ENCODE peak calls at places on chromosomes 13 and 19, in nine cellular contexts. Q, G, C, A, E, F, R, O and W are unnamed samples.

GRCh38 chr19:10761443-10762242 is 43.8 kb downstream of the DNM2 start:
- DNase-seq in Q (peak), G (no peak), C (no peak), A (no peak), E (no peak), F (no peak), R (no peak), O (no peak), W (no peak)

GRCh38 chr13:35630551-35631275 is 154.2 kb upstream of the MAB21L1 start:
- DNase-seq in Q (no peak), G (no peak), C (no peak), A (no peak), E (no peak), F (peak), R (peak), O (peak), W (peak)

GRCh38 chr13:43784491-43784890 is 2.3 kb downstream of the ENOX1 start:
- DNase-seq in Q (no peak), G (no peak), C (no peak), A (no peak), E (no peak), F (no peak), R (no peak), O (no peak), W (no peak)

GRCh38 chr13:97780486-97780885 is 173.0 kb upstream of the IPO5 start:
- DNase-seq in Q (no peak), G (no peak), C (no peak), A (no peak), E (no peak), F (no peak), R (no peak), O (no peak), W (no peak)

GRCh38 chr13:94901070-94901469 is 188.7 kb upstream of the SOX21 start:
- DNase-seq in Q (no peak), G (no peak), C (no peak), A (no peak), E (no peak), F (no peak), R (no peak), O (no peak), W (no peak)

GRCh38 chr19:37537391-37537947 is 30.7 kb downstream of the ZNF793 start:
- DNase-seq in Q (no peak), G (no peak), C (no peak), A (no peak), E (no peak), F (no peak), R (no peak), O (no peak), W (no peak)

GRCh38 chr13:107881362-107881761 is 334.0 kb downstream of the LIG4 start:
- DNase-seq in Q (no peak), G (no peak), C (no peak), A (no peak), E (no peak), F (no peak), R (no peak), O (no peak), W (no peak)

GRCh38 chr19:10769533-10770491 is 51.9 kb downstream of the DNM2 start:
- DNase-seq in Q (peak), G (no peak), C (peak), A (peak), E (no peak), F (peak), R (no peak), O (no peak), W (no peak)

GRCh38 chr19:12721656-12722565 is 1.8 kb downstream of the TNPO2 start:
- DNase-seq in Q (peak), G (no peak), C (peak), A (peak), E (no peak), F (no peak), R (peak), O (peak), W (peak)

GRCh38 chr13:114087430-114087829 is 45.0 kb downstream of the RASA3 start:
- DNase-seq in Q (peak), G (no peak), C (no peak), A (no peak), E (no peak), F (no peak), R (no peak), O (no peak), W (no peak)

GRCh38 chr19:40747536-40747935 is 2.7 kb downstream of the ACTMAP start:
- DNase-seq in Q (no peak), G (no peak), C (no peak), A (no peak), E (no peak), F (no peak), R (no peak), O (no peak), W (no peak)

GRCh38 chr13:44713793-44714469 is 137.8 kb upstream of the TSC22D1 start:
- DNase-seq in Q (no peak), G (peak), C (no peak), A (no peak), E (peak), F (peak), R (no peak), O (no peak), W (peak)

GRCh38 chr19:38741670-38742069 is 2.6 kb downstream of the CAPN12 start:
- DNase-seq in Q (no peak), G (no peak), C (no peak), A (no peak), E (no peak), F (no peak), R (no peak), O (no peak), W (no peak)

GRCh38 chr19:48990400-48990799 is 2.7 kb downstream of the GYS1 start:
- DNase-seq in Q (no peak), G (no peak), C (no peak), A (no peak), E (no peak), F (no peak), R (no peak), O (no peak), W (no peak)

GRCh38 chr13:55483626-55484158 is 1657.0 kb upstream of the PRR20A start:
- DNase-seq in Q (no peak), G (no peak), C (no peak), A (no peak), E (no peak), F (no peak), R (no peak), O (no peak), W (no peak)

GRCh38 chr19:37987356-37988332 is 80.6 kb downstream of the SIPA1L3 start:
- DNase-seq in Q (no peak), G (no peak), C (no peak), A (no peak), E (no peak), F (no peak), R (peak), O (no peak), W (no peak)

GRCh38 chr19:18113827-18114226 is 16.2 kb downstream of the MAST3 start:
- DNase-seq in Q (no peak), G (no peak), C (no peak), A (no peak), E (no peak), F (no peak), R (no peak), O (no peak), W (no peak)

GRCh38 chr19:18114483-18114882 is 16.9 kb downstream of the MAST3 start:
- DNase-seq in Q (no peak), G (no peak), C (no peak), A (no peak), E (no peak), F (no peak), R (no peak), O (no peak), W (no peak)

GRCh38 chr19:18109731-18110671 is 12.4 kb downstream of the MAST3 start:
- DNase-seq in Q (peak), G (no peak), C (peak), A (peak), E (no peak), F (no peak), R (peak), O (no peak), W (no peak)

GRCh38 chr19:18110833-18111232 is 13.3 kb downstream of the MAST3 start:
- DNase-seq in Q (peak), G (no peak), C (peak), A (no peak), E (no peak), F (no peak), R (no peak), O (no peak), W (no peak)

DNA sequence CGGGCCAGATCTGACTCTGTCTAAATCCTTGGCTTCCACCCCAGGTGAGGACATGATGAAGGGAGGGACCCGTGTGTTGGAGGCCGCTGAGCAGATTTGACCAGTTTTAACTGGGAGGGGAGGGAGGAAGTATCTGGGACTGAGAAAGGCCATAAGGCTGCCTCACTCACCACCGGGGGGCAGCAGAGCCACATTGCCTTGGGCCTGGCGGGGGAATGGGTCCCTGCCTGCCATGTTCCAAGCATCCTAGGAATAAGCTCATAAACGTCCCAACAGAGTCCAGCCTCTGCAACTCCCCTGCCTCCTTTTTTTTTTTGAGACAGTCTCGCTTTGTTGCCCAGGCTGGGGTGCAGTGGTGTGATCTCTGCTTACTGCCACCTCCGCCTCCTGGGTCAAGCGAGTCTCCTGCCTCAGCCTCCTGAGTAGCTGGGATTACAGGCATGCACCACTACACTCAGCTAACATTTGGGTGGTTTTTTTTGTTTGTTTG is 15.5 kb downstream of the MAST3 start:
- DNase-seq in Q (peak), G (no peak), C (peak), A (peak), E (peak), F (peak), R (peak), O (peak), W (no peak)
- H3K4me3 ChIP-seq in Q (no peak), G (no peak), C (no peak), A (no peak), E (no peak), F (no peak), R (no peak), O (no peak), W (no peak)

GRCh38 chr13:60369242-60369641 is 27.8 kb upstream of the TDRD3 start:
- DNase-seq in Q (no peak), G (no peak), C (no peak), A (no peak), E (no peak), F (no peak), R (no peak), O (no peak), W (no peak)
- TF ChIP-seq CTCF in Q (no peak), G (no peak), C (no peak), A (peak), E (no peak), F (peak), R (no peak), O (no peak), W (peak)

DNA sequence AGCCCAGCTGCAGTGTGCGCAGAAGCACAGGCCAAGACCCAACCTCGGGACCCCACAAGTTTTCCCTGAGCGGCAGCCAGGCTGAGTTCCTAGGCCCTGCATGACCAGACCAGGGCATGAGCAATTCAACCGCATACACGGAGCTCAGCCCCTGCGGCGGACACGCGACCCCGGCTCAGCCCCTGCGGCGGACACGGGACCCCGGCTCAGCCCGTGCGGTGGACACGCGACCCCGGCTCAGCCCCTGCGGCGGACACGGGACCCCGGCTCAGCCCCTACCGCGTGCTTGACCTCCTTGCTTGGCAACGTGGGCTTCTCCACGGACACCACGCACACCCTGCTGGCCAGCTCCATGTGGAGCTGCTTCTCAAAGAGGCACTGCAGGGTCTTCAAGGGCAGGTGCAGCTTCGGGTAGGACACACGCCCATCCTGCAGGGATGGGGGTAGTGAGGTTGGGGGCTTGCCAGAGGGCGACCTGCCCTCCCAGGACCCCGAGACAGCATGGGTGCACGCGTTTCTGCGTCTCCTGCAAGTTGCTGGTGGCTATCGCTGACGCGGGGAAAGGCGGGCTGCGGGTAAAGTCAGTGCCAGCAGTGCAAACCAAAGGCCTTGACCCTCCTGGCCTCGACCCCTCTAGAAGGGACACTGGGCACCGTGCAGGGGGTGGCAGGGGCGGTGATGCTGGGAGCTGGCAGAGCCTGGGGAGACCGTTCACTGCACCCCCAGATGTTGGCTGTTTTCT is 10.0 kb downstream of the POLRMT start:
- DNase-seq in Q (no peak), G (no peak), C (no peak), A (no peak), E (no peak), F (no peak), R (no peak), O (no peak), W (no peak)
- H3K4me3 ChIP-seq in Q (no peak), G (no peak), C (no peak), A (no peak), E (no peak), F (no peak), R (no peak), O (no peak), W (no peak)

GRCh38 chr13:39552233-39552632 is 50.8 kb downstream of the LHFPL6 start:
- DNase-seq in Q (no peak), G (no peak), C (no peak), A (no peak), E (no peak), F (no peak), R (no peak), O (no peak), W (no peak)
- TF ChIP-seq CTCF in Q (no peak), G (no peak), C (no peak), A (no peak), E (no peak), F (no peak), R (no peak), O (no peak), W (no peak)

GRCh38 chr13:37646531-37646930 is 48.0 kb upstream of the POSTN start:
- DNase-seq in Q (no peak), G (no peak), C (no peak), A (no peak), E (no peak), F (no peak), R (no peak), O (no peak), W (no peak)
- H3K4me3 ChIP-seq in Q (no peak), G (no peak), C (no peak), A (no peak), E (no peak), F (no peak), R (no peak), O (no peak), W (no peak)

GRCh38 chr13:89061821-89062220 is 1390.7 kb downstream of the SLITRK5 start:
- DNase-seq in Q (no peak), G (no peak), C (peak), A (no peak), E (no peak), F (no peak), R (no peak), O (no peak), W (no peak)

DNA sequence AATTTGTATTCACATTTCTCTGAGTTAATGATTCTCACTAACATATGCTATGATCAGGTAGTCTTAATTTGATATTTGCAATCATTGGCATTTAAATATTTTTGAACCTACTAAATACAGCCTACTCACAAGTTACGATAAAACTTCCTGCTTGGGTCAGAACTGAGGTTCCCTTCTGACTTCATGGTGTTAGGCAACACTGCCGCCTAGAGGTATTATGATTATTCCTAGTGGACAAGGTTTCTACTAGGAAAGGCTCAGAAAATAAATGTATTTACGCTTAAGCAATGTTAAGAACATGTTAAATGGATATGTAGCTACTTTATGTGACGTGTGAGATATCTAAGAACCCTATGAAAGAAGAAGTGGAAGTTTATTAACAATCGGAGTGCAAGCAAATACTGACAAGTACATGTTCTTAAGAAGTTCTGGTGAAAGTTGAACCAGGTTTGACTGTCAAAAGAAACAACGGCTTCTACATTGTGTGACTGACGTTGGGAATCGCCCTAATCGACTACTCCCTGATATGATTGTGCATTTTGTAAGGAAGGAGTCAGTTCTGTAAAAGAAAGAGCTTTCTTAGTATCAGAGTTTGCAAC is 1395.8 kb downstream of the SLITRK5 start:
- DNase-seq in Q (no peak), G (no peak), C (peak), A (no peak), E (no peak), F (peak), R (peak), O (peak), W (no peak)
- TF ChIP-seq CTCF in Q (no peak), G (peak), C (peak), A (no peak), E (no peak), F (peak), R (peak), O (peak), W (peak)

DNA sequence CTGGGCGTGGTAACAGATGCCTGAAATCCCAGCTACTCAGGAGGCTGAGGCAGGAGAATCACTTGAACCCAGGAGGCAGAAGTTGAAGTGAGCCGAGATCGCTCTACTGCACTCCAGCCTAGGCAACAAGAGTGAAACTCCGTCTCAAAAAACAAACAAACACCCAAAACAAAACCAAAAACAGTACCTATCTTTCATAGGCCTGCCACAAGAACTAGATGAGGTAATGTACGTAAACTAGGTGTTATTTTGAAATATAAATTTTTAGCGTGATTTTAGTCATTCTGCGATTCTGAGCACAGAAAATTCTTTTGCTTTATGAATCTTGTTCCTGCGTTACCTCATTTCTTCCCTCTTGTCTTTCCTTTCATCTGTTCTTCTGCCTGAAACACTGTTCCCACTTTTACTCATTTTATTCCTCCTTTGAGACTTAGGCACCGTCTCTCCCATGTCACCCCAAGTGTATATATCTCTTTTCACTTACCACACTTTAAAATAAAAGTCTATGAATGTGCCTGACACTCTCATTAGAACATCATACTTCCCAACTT is 238.2 kb upstream of the HTR2A start:
- DNase-seq in Q (no peak), G (no peak), C (no peak), A (no peak), E (no peak), F (no peak), R (peak), O (no peak), W (no peak)
- H3K4me3 ChIP-seq in Q (no peak), G (no peak), C (no peak), A (no peak), E (no peak), F (no peak), R (no peak), O (no peak), W (no peak)

GRCh38 chr19:19342086-19343015 is 21.7 kb downstream of the MAU2 start:
- DNase-seq in Q (peak), G (no peak), C (peak), A (peak), E (no peak), F (no peak), R (peak), O (peak), W (peak)
- TF ChIP-seq CTCF in Q (no peak), G (peak), C (peak), A (peak), E (peak), F (peak), R (peak), O (peak), W (peak)

GRCh38 chr13:110774490-110774889 is 61.0 kb downstream of the ING1 start:
- DNase-seq in Q (no peak), G (no peak), C (no peak), A (no peak), E (no peak), F (no peak), R (no peak), O (no peak), W (no peak)

GRCh38 chr13:110772091-110772984 is 58.8 kb downstream of the ING1 start:
- DNase-seq in Q (no peak), G (no peak), C (no peak), A (no peak), E (no peak), F (no peak), R (no peak), O (no peak), W (no peak)

GRCh38 chr13:110775576-110775975 is 62.1 kb downstream of the ING1 start:
- DNase-seq in Q (no peak), G (no peak), C (no peak), A (no peak), E (no peak), F (no peak), R (no peak), O (no peak), W (no peak)

GRCh38 chr13:110774051-110774450 is 60.6 kb downstream of the ING1 start:
- DNase-seq in Q (no peak), G (no peak), C (no peak), A (no peak), E (no peak), F (no peak), R (no peak), O (no peak), W (no peak)

DNA sequence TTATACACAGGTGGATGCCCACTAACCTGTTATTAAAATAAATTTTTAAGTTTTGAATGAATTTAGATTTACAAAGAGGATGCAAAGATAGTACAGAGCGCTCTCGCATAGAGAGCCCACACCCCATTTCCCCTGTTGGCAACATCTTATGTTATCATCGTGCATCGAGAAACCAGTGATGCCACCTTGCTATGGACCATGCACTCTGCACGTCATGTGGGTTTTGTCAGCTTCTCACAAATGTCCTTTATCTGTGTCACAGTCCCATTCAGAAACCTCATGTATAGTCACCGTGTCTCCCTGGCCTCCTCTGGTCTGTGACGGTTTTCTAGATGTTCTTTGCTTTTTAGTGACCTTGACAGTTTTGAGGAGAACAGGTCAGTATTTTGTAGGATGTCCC is 60.0 kb downstream of the ING1 start:
- DNase-seq in Q (no peak), G (no peak), C (no peak), A (no peak), E (no peak), F (no peak), R (no peak), O (no peak), W (no peak)
- H3K4me3 ChIP-seq in Q (no peak), G (no peak), C (no peak), A (no peak), E (no peak), F (no peak), R (no peak), O (no peak), W (no peak)